ENCODE peak calls at places on chromosomes 5 and 9, in four cellular contexts. N is right lobe of liver, G is astrocyte, W is SJSA1. L is an unnamed sample.
A peak's percentile ranks its signal among the peaks of the same experiment; 100 is the strongest.

GRCh38 chr5:74639538-74640449 is 734 bp downstream of the ENC1 start:
- DNase-seq in N (no peak), G (no peak), W (no peak), L (no peak)

GRCh38 chr5:41856644-41857491 is 13.4 kb downstream of the OXCT1 start:
- DNase-seq in N (peak; percentile 58), G (peak; percentile 16), W (peak; percentile 38), L (peak; percentile 83)

GRCh38 chr5:136080483-136081180 is 51.8 kb downstream of the TGFBI start:
- DNase-seq in N (peak; percentile 95), G (peak; percentile 88), W (peak; percentile 90), L (peak; percentile 93)

GRCh38 chr9:93134018-93134739 is at the start of gene NINJ1:
- DNase-seq in N (peak; percentile 80), G (peak; percentile 54), W (peak; percentile 68), L (peak; percentile 63)

GRCh38 chr9:131214931-131215330 is 61.4 kb downstream of the FAM78A start:
- DNase-seq in N (no peak), G (no peak), W (no peak), L (peak; percentile 10)

GRCh38 chr9:136054146-136054545 is 40.9 kb downstream of the NACC2 start:
- DNase-seq in N (peak; percentile 39), G (no peak), W (no peak), L (no peak)

GRCh38 chr5:10519729-10520128 is 44.1 kb upstream of the ANKRD33B start:
- DNase-seq in N (no peak), G (no peak), W (no peak), L (no peak)

GRCh38 chr5:593511-593910 is 18.6 kb upstream of the CEP72 start:
- DNase-seq in N (no peak), G (no peak), W (no peak), L (no peak)

GRCh38 chr9:70639853-70640814 is 225.7 kb upstream of the KLF9 start:
- DNase-seq in N (no peak), G (peak; percentile 26), W (peak; percentile 29), L (peak; percentile 43)

GRCh38 chr5:64759960-64760695 is 8.4 kb downstream of the SREK1IP1 start:
- DNase-seq in N (no peak), G (no peak), W (no peak), L (no peak)

GRCh38 chr9:96361668-96362067 is 21.8 kb downstream of the SLC35D2 start:
- DNase-seq in N (no peak), G (no peak), W (no peak), L (no peak)

GRCh38 chr9:3585616-3586015 is 59.8 kb upstream of the RFX3 start:
- DNase-seq in N (no peak), G (no peak), W (no peak), L (no peak)

GRCh38 chr9:130927995-130928900 is 10.8 kb downstream of the FIBCD1 start:
- DNase-seq in N (peak; percentile 67), G (peak; percentile 70), W (peak; percentile 33), L (peak; percentile 62)

GRCh38 chr9:92402359-92402758 is 2.0 kb downstream of the OGN start:
- DNase-seq in N (no peak), G (no peak), W (no peak), L (peak; percentile 54)

GRCh38 chr9:100578610-100579009 is 731 bp downstream of the CAVIN4 start:
- DNase-seq in N (no peak), G (no peak), W (no peak), L (no peak)

GRCh38 chr9:38288502-38288901 is 104.0 kb upstream of the ALDH1B1 start:
- DNase-seq in N (peak; percentile 38), G (no peak), W (no peak), L (no peak)

GRCh38 chr5:138276402-138277054 is 2.1 kb upstream of the GFRA3 start:
- DNase-seq in N (peak; percentile 75), G (no peak), W (no peak), L (no peak)

GRCh38 chr9:2024888-2025781 is 10.0 kb downstream of the SMARCA2 start:
- DNase-seq in N (no peak), G (no peak), W (no peak), L (no peak)

GRCh38 chr9:70054546-70054945 is 10.9 kb downstream of the MAMDC2 start:
- DNase-seq in N (no peak), G (no peak), W (no peak), L (no peak)

GRCh38 chr9:125146247-125146646 is 2.9 kb upstream of the SCAI start:
- DNase-seq in N (no peak), G (peak; percentile 51), W (peak; percentile 67), L (peak; percentile 56)

GRCh38 chr5:17992296-17992695 is 358.0 kb downstream of the TAF11L14 start:
- DNase-seq in N (no peak), G (no peak), W (no peak), L (no peak)

GRCh38 chr5:176614805-176615478 is 5.0 kb upstream of the GPRIN1 start:
- DNase-seq in N (no peak), G (peak; percentile 59), W (peak; percentile 44), L (peak; percentile 82)

GRCh38 chr5:170538096-170538465 is 34.3 kb downstream of the KCNIP1 start:
- DNase-seq in N (no peak), G (no peak), W (no peak), L (no peak)

GRCh38 chr5:83474986-83475385 is 3.4 kb downstream of the VCAN start:
- DNase-seq in N (no peak), G (no peak), W (peak; percentile 52), L (no peak)

GRCh38 chr5:14110680-14111079 is 32.5 kb upstream of the TRIO start:
- DNase-seq in N (no peak), G (peak; percentile 94), W (no peak), L (peak; percentile 95)

GRCh38 chr5:90473321-90474234 is 993 bp downstream of the MBLAC2 start:
- DNase-seq in N (no peak), G (peak; percentile 11), W (no peak), L (peak; percentile 20)

GRCh38 chr5:179700401-179700918 is 1.7 kb downstream of the CANX start:
- DNase-seq in N (peak; percentile 70), G (peak; percentile 16), W (no peak), L (peak; percentile 7)

GRCh38 chr5:143708672-143709071 is 103.3 kb upstream of the HMHB1 start:
- DNase-seq in N (no peak), G (no peak), W (no peak), L (no peak)

DNA sequence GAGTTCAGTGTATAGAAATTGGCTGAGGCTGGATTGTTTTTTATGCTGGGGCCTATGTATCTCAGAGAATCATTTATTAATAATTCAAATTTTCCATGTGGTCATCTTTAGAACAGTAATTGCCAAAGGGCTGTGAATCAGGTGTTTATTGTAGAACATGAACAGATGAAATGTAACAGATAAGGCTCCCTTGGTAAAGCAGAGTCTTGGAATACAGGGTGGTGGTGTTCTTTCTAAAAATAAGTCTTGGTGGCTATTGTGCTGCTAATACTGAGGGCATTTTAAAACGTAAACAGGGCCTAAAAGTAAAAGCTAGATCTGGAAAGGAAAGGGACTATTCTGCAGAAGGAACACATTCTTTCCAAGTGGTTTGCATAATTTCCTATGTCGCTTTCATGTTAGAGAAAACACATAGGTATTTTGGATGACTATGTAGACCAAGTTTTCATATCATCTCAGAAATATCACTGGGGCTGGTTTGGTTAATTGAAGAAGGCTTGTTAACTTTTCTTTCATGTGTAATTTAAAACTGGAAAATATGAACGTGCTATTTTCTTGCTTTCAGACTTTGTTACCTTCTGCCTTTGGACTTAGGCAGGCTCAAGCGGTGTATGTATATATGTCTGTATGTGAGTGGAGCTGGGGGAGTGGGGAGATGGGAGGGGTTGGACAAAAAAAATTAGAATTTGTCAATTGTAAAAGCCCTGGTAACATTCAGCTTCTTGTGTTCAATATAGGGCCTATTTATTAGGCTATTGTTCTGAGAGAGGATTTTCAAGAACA is 119.9 kb upstream of the ANKRD55 start:
- DNase-seq in N (no peak), G (no peak), W (no peak), L (no peak)
- H3K27ac ChIP-seq in N (no peak overlapping the region), G (no peak overlapping the region), W (no peak overlapping the region), L (no peak overlapping the region)

GRCh38 chr5:73531356-73531755 is 33.1 kb downstream of the BTF3 start:
- DNase-seq in N (no peak), G (no peak), W (peak; percentile 30), L (no peak)

GRCh38 chr5:73532195-73532594 is 33.2 kb downstream of the ANKRA2 start:
- DNase-seq in N (no peak), G (no peak), W (no peak), L (no peak)

GRCh38 chr5:73529081-73529480 is 30.8 kb downstream of the BTF3 start:
- DNase-seq in N (no peak), G (no peak), W (no peak), L (no peak)

GRCh38 chr5:73534971-73535370 is 30.5 kb downstream of the ANKRA2 start:
- DNase-seq in N (no peak), G (no peak), W (no peak), L (no peak)

DNA sequence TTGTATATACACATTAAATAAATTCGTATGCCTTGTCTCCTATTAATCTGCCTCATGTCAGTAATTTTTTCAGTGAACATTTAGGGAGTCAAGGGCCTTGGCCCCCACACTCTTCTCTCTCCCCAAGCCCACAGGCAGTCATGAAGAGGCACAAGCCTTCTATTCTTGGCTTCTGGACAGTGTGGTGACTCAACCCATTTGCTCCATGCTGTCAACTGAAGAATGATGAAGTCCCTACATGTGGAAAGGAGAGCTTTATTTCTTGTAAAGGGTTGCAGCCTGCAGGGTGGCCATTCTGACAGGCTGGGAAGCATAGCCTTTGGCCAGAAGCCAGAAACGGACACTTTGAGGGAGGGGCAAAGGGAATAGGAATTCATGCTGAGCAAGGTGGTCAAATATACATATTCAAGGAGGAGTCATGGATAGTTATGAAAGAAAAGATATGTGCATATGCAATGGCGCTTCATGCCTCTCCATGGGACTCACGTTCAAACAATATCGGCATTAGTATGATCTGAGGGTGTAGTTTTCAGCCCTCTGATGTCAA is 31.4 kb downstream of the ANKRA2 start:
- DNase-seq in N (no peak), G (peak; percentile 78), W (no peak), L (peak; percentile 69)
- H3K9me3 ChIP-seq in N (no peaks in the 10 kb centered on the region), G (peaks cover 5% of the 10 kb centered on the region), W (no peaks in the 10 kb centered on the region), L (no peaks in the 10 kb centered on the region)

GRCh38 chr9:133927041-133927440 is 65.1 kb downstream of the VAV2 start:
- DNase-seq in N (no peak), G (no peak), W (no peak), L (no peak)

GRCh38 chr9:133929599-133929998 is 62.5 kb downstream of the VAV2 start:
- DNase-seq in N (no peak), G (no peak), W (no peak), L (no peak)

GRCh38 chr9:133924453-133924852 is 67.7 kb downstream of the VAV2 start:
- DNase-seq in N (no peak), G (no peak), W (no peak), L (no peak)

GRCh38 chr9:133928248-133928764 is 63.8 kb downstream of the VAV2 start:
- DNase-seq in N (no peak), G (peak; percentile 31), W (no peak), L (peak; percentile 37)

DNA sequence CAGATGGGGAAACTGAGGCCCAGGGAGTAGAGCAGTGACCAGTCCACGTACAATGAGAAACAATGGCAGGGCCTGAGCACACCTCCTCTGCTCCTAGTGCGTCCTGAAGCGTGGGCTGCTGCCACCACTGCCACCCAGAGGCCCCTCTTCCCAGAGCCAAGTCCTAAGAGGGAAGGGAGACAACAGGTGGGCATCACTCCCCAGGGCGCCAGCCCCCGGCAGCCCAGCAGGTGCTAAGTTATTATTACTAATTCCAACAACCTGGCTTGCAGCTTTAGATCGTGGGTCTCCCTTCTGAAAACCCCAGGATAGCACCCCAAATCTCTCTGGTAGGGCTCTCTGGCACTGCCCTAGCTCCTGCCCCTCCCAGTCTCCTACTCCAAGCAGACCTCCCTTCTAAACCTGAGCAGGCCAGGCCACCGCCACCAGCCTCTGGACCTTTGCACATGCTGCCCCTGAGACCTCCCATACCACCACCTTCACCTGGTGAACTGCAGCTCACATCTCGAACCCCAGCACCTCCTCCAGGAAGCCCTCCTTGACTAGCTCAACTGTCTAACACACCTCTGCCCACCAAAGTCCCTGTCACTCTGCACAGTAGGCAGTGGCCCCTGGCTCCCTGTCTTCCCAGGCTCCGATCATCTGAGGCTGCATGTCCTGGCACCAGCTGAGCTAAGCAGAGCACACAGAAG is 65.8 kb downstream of the VAV2 start:
- DNase-seq in N (no peak), G (no peak), W (no peak), L (no peak)
- H3K4me3 ChIP-seq in N (no peak overlapping the region), G (no peak overlapping the region), W (no peak overlapping the region), L (no peak overlapping the region)

GRCh38 chr5:43233946-43234345 is 41.9 kb downstream of the NIM1K start:
- DNase-seq in N (no peak), G (no peak), W (no peak), L (no peak)
- H3K27ac ChIP-seq in N (peak overlapping the region; percentile 7), G (no peak overlapping the region), W (no peak overlapping the region), L (no peak overlapping the region)

L was measured in fibroblast of lung.